ENCODE peak calls at places on chromosomes 11 and 22, in four cellular contexts. One of them, this sample, is unnamed.

GRCh38 chr11:84333196-84333595 is 1047.0 kb upstream of the CCDC90B start:
- DNase-seq in sigmoid colon: no peak
- DNase-seq in CD4-positive, alpha-beta memory T cell: no peak
- DNase-seq in cardiac muscle cell: no peak
- DNase-seq in this sample: no peak

GRCh38 chr11:96178014-96178745 is 164.8 kb downstream of the MAML2 start:
- DNase-seq in CD4-positive, alpha-beta memory T cell: no peak
- DNase-seq in sigmoid colon: no peak
- DNase-seq in cardiac muscle cell: no peak
- DNase-seq in this sample: no peak

GRCh38 chr11:40166892-40167291 is 1292.6 kb downstream of the LRRC4C start:
- DNase-seq in sigmoid colon: no peak
- DNase-seq in cardiac muscle cell: peak
- DNase-seq in CD4-positive, alpha-beta memory T cell: no peak
- DNase-seq in this sample: no peak

GRCh38 chr22:46917702-46918101 is 155.3 kb downstream of the TBC1D22A start:
- DNase-seq in cardiac muscle cell: no peak
- DNase-seq in sigmoid colon: no peak
- DNase-seq in CD4-positive, alpha-beta memory T cell: no peak
- DNase-seq in this sample: no peak

GRCh38 chr22:46077669-46078099 is 72.6 kb upstream of the PPARA start:
- DNase-seq in sigmoid colon: peak
- DNase-seq in CD4-positive, alpha-beta memory T cell: no peak
- DNase-seq in cardiac muscle cell: no peak
- DNase-seq in this sample: no peak

GRCh38 chr11:76629853-76630599 is 40.5 kb downstream of the LRRC32 start:
- DNase-seq in cardiac muscle cell: peak
- DNase-seq in CD4-positive, alpha-beta memory T cell: no peak
- DNase-seq in sigmoid colon: peak
- DNase-seq in this sample: no peak

GRCh38 chr11:126169291-126169690 is 42.2 kb downstream of the RPUSD4 start:
- DNase-seq in sigmoid colon: no peak
- DNase-seq in CD4-positive, alpha-beta memory T cell: no peak
- DNase-seq in cardiac muscle cell: no peak
- DNase-seq in this sample: no peak

GRCh38 chr11:104572279-104572678 is 326.0 kb downstream of the CASP12 start:
- DNase-seq in CD4-positive, alpha-beta memory T cell: no peak
- DNase-seq in sigmoid colon: no peak
- DNase-seq in cardiac muscle cell: peak
- DNase-seq in this sample: no peak

GRCh38 chr22:41576877-41577276 is 12.8 kb downstream of the PMM1 start:
- DNase-seq in sigmoid colon: no peak
- DNase-seq in cardiac muscle cell: peak
- DNase-seq in CD4-positive, alpha-beta memory T cell: peak
- DNase-seq in this sample: peak

GRCh38 chr11:82546556-82547162 is 187.0 kb downstream of the FAM181B start:
- DNase-seq in cardiac muscle cell: no peak
- DNase-seq in CD4-positive, alpha-beta memory T cell: no peak
- DNase-seq in sigmoid colon: no peak
- DNase-seq in this sample: no peak

GRCh38 chr22:50733521-50734342 is 4.3 kb upstream of the ACR start:
- DNase-seq in CD4-positive, alpha-beta memory T cell: no peak
- DNase-seq in cardiac muscle cell: peak
- DNase-seq in sigmoid colon: peak
- DNase-seq in this sample: no peak

GRCh38 chr11:121163658-121164308 is 62.7 kb downstream of the TECTA start:
- DNase-seq in CD4-positive, alpha-beta memory T cell: no peak
- DNase-seq in sigmoid colon: no peak
- DNase-seq in cardiac muscle cell: no peak
- DNase-seq in this sample: no peak

GRCh38 chr11:132866783-132867545 is 665.3 kb downstream of the OPCML start:
- DNase-seq in CD4-positive, alpha-beta memory T cell: no peak
- DNase-seq in sigmoid colon: no peak
- DNase-seq in cardiac muscle cell: no peak
- DNase-seq in this sample: no peak

GRCh38 chr22:50731811-50732624 is 6.0 kb upstream of the ACR start:
- DNase-seq in sigmoid colon: no peak
- DNase-seq in CD4-positive, alpha-beta memory T cell: peak
- DNase-seq in cardiac muscle cell: peak
- DNase-seq in this sample: peak

DNA sequence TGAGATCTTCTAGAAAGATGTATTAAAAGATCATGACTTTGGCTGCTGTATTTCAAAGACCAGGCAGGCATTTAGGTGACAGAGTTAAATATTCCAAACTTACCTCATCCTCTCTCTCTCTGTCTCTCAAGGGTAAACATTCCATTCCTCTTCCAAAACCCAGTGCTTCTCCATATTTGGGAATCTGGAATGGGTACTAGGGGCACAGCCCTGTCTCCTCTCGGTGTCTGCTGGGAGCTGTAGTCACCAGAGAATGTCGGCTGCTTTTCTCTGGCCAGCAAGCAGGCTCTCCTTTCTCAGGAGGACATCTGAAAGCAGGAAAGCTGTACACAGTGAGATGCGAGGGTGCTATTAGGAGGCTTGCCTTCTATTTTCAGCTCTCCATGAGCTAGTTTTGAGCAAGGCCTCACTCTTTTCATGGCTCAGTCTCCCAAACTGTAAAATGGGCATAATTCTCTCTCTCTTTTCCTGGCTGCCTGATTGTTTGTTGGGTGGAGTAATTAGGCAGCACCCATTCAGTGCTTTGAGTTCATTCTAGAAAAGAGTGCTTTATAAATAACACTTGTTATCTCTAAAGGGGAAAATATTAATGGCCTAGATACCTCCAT is 9.3 kb upstream of the PEX26 start:
- DNase-seq in sigmoid colon: no peak
- DNase-seq in CD4-positive, alpha-beta memory T cell: no peak
- DNase-seq in cardiac muscle cell: no peak
- DNase-seq in this sample: no peak
- H3K4me3 ChIP-seq in sigmoid colon: peak
- H3K4me3 ChIP-seq in CD4-positive, alpha-beta memory T cell: no peak
- H3K4me3 ChIP-seq in cardiac muscle cell: no peak
- H3K4me3 ChIP-seq in this sample: no peak

DNA sequence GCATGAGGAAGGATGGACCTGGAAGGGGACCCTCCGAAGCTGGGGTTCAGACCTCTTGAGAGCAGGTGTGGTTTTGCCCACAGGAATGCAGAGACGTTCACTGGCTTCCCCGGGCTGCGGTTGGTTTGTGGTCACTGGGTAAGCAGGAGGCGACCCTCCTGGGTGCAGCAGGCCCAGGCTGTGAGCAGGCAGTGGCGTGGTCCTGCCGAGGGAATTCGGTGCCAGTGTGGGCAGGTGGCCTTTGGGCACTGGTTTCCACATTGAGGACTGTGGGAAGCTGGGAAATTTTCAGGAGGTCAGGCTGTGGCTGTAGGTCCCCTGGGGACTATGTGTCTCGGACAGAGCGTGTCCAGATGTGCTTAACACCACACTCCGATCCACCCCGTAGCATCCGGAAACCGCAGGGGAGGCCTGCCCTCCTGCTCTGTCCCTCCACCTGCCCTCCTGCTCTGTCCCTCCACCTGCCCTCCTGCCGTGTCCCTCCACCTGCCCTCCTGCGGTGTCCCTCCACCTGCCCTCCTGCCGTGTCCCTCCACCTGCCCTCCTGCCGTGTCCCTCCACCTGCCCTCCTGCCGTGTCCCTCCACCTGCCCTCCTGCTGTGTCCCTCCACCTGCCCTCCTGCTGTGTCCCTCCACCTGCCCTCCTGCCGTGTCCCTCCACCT is 27.5 kb downstream of the TPCN2 start:
- DNase-seq in cardiac muscle cell: peak
- DNase-seq in sigmoid colon: no peak
- DNase-seq in CD4-positive, alpha-beta memory T cell: no peak
- DNase-seq in this sample: no peak
- H3K4me3 ChIP-seq in cardiac muscle cell: no peak
- H3K4me3 ChIP-seq in sigmoid colon: no peak
- H3K4me3 ChIP-seq in CD4-positive, alpha-beta memory T cell: no peak
- H3K4me3 ChIP-seq in this sample: no peak

GRCh38 chr22:37607912-37608476 is 640 bp upstream of the GGA1 start:
- DNase-seq in sigmoid colon: no peak
- DNase-seq in cardiac muscle cell: peak
- DNase-seq in CD4-positive, alpha-beta memory T cell: no peak
- DNase-seq in this sample: no peak
- H3K4me3 ChIP-seq in sigmoid colon: peak
- H3K4me3 ChIP-seq in cardiac muscle cell: peak
- H3K4me3 ChIP-seq in CD4-positive, alpha-beta memory T cell: no peak
- H3K4me3 ChIP-seq in this sample: peak

GRCh38 chr22:21015051-21016006 is at the start of gene P2RX6:
- DNase-seq in sigmoid colon: no peak
- DNase-seq in CD4-positive, alpha-beta memory T cell: no peak
- DNase-seq in cardiac muscle cell: no peak
- DNase-seq in this sample: no peak

GRCh38 chr22:21012446-21013407 is 2.2 kb upstream of the P2RX6 start:
- DNase-seq in CD4-positive, alpha-beta memory T cell: no peak
- DNase-seq in sigmoid colon: no peak
- DNase-seq in cardiac muscle cell: no peak
- DNase-seq in this sample: no peak

GRCh38 chr22:21016644-21017420 is 1.9 kb downstream of the P2RX6 start:
- DNase-seq in cardiac muscle cell: no peak
- DNase-seq in CD4-positive, alpha-beta memory T cell: no peak
- DNase-seq in sigmoid colon: no peak
- DNase-seq in this sample: no peak

GRCh38 chr22:21014202-21015050 is 539 bp upstream of the P2RX6 start:
- DNase-seq in sigmoid colon: peak
- DNase-seq in CD4-positive, alpha-beta memory T cell: peak
- DNase-seq in cardiac muscle cell: peak
- DNase-seq in this sample: peak

DNA sequence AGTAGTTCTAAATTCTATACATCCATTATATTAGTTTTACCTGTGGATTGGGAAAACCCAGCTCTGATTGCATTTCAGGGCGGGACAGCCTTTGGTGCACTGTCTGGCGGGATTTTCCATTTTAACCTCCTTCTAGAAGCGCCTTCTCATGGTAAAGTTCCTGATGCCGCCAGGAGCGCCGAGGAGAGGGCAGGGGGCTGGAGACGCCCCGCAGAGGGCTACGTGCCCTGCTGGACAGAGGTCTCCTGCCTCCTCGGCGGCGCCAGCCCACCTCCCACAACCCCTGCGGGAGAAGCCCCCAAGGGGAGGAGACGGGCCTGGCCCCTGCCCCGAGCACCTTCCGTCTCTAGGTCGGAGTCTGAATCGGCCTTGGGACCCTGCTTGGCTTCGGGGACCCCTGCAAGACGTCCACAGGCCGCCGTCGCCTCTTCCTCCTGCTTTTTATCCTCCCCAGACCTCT is 1.2 kb upstream of the P2RX6 start:
- DNase-seq in cardiac muscle cell: no peak
- DNase-seq in CD4-positive, alpha-beta memory T cell: no peak
- DNase-seq in sigmoid colon: no peak
- DNase-seq in this sample: no peak
- H3K4me3 ChIP-seq in cardiac muscle cell: peak
- H3K4me3 ChIP-seq in CD4-positive, alpha-beta memory T cell: peak
- H3K4me3 ChIP-seq in sigmoid colon: peak
- H3K4me3 ChIP-seq in this sample: peak

DNA sequence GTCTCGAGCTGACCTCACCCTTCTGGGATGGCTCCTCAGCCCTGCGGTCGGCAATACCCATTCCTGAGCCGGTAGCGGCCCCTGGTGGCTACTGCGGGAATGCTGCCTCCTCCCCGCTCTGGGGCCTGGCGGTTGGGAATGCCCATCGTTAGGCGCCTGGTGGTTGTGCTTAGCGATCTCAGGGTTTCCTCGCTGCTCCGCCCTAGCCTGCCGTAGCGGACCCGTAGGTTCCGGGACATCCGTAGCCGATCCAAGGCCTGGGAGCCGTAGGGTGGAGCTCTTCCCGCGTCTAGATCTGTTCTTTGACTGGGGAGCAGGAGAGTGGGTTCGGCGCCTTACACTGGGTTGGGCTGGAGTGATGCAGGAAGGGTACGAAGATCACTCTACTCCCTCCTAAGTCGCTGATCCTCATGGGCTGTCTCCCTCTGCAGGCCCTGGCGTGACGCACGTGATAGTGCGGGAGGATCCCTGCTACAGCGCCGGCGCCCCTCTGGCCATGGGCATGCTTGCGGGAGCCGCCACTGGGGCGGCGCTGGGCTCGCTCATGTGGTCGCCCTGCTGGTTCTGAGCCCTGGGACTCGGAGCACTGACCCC is 14.8 kb downstream of the PLEKHB1 start:
- DNase-seq in sigmoid colon: peak
- DNase-seq in cardiac muscle cell: peak
- DNase-seq in CD4-positive, alpha-beta memory T cell: peak
- DNase-seq in this sample: peak
- H3K4me3 ChIP-seq in sigmoid colon: peak
- H3K4me3 ChIP-seq in cardiac muscle cell: no peak
- H3K4me3 ChIP-seq in CD4-positive, alpha-beta memory T cell: no peak
- H3K4me3 ChIP-seq in this sample: peak

DNA sequence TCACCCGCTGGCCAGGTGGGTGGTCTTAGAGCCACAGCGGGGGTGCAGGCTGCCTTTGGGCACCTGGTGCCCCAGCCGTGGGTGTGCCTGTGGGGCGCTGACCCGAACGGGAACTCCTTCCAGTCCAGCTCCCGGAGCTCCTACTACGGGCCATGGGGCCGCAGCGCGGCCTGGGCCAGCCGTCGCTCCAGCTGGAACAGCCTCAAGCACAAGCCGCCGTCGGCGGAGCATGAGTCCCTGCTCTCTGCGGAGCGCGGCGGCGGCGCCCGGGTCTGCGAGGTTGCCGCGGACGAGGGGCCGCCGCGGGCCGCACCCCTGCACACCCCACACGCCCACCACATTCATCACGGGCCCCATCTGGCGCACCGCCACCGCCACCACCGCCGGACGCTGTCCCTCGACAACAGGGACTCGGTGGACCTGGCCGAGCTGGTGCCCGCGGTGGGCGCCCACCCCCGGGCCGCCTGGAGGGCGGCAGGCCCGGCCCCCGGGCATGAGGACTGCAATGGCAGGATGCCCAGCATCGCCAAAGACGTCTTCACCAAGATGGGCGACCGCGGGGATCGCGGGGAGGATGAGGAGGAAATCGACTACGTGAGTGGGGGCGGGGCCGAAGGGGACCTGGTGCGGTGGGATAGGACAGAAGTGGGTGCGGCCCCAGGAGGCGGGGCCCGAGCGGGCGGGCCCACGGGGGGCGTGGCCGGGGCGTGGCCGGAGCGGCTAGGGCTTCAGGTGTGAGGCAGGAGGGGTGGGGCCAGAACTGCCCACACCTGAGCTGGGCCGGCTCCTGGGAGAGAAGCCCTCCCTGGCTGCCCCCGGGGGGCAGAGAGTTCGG is 91.5 kb downstream of the CACNA1I start:
- DNase-seq in cardiac muscle cell: no peak
- DNase-seq in sigmoid colon: no peak
- DNase-seq in CD4-positive, alpha-beta memory T cell: peak
- DNase-seq in this sample: no peak
- H3K4me3 ChIP-seq in cardiac muscle cell: peak
- H3K4me3 ChIP-seq in sigmoid colon: no peak
- H3K4me3 ChIP-seq in CD4-positive, alpha-beta memory T cell: peak
- H3K4me3 ChIP-seq in this sample: no peak

DNA sequence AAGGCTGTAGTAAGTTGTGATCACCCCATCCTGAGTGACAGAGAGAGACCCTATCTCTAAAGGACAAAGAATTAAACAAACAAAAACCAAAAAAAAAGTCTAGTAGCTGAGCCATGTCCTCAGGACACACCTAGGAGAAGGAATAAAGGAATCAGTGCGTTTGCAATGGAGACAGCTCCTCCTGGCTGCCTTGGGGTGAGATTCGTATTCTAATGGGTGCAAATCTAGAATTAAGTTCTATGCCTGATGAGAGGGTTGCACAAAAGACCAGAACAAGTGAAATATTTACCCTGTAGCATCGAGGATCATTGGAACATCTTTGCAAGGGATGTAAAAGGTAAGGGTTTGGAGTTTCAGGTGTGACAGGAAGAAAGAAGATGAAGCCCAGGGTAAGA is 70.3 kb upstream of the BMAL1 start:
- DNase-seq in CD4-positive, alpha-beta memory T cell: no peak
- DNase-seq in sigmoid colon: no peak
- DNase-seq in cardiac muscle cell: no peak
- DNase-seq in this sample: no peak
- H3K4me3 ChIP-seq in CD4-positive, alpha-beta memory T cell: peak
- H3K4me3 ChIP-seq in sigmoid colon: no peak
- H3K4me3 ChIP-seq in cardiac muscle cell: no peak
- H3K4me3 ChIP-seq in this sample: no peak

This sample was measured in GM06990.